ENCODE peak calls at places on chromosomes 1 and 21, in six cellular contexts. S, D, B, Y, J and U are unnamed samples.
A peak's percentile ranks its signal among the peaks of the same experiment; 100 is the strongest.

GRCh38 chr1:170310014-170310405 is 164.3 kb downstream of the NTMT2 start:
- DNase-seq in Y (no peak), D (no peak), S (no peak), J (no peak), B (no peak), U (no peak)

GRCh38 chr1:215830221-215830620 is 263.1 kb downstream of the KCTD3 start:
- DNase-seq in Y (no peak), J (no peak), D (no peak), S (no peak), B (no peak), U (no peak)

GRCh38 chr21:44792653-44793052 is 9.0 kb downstream of the UBE2G2 start:
- DNase-seq in S (no peak), Y (no peak), B (no peak), D (no peak), J (no peak), U (no peak)

GRCh38 chr1:3352084-3352951 is 102.1 kb upstream of the ARHGEF16 start:
- DNase-seq in S (peak; percentile 18), B (peak; percentile 73), Y (peak; percentile 7), D (peak; percentile 88), J (peak; percentile 72), U (peak; percentile 79)

GRCh38 chr1:15095492-15095867 is 58.1 kb upstream of the TMEM51 start:
- DNase-seq in Y (no peak), B (no peak), D (no peak), S (no peak), J (no peak), U (no peak)

GRCh38 chr1:3593745-3594144 is 17.6 kb downstream of the MEGF6 start:
- DNase-seq in Y (no peak), J (no peak), S (no peak), D (no peak), B (no peak), U (no peak)

GRCh38 chr1:7341145-7341900 is 429.8 kb upstream of the VAMP3 start:
- DNase-seq in D (no peak), J (no peak), S (peak; percentile 77), Y (peak; percentile 19), B (no peak), U (no peak)

GRCh38 chr1:21520899-21521716 is 11.9 kb downstream of the ALPL start:
- DNase-seq in S (peak; percentile 71), J (no peak), D (no peak), Y (peak; percentile 24), B (no peak), U (no peak)

GRCh38 chr1:177306019-177306415 is 135.3 kb downstream of the BRINP2 start:
- DNase-seq in D (no peak), B (no peak), Y (no peak), S (no peak), J (no peak), U (peak; percentile 22)

GRCh38 chr1:9293512-9294439 is 1.1 kb downstream of the SPSB1 start:
- DNase-seq in Y (peak; percentile 66), S (peak; percentile 48), B (no peak), D (no peak), J (peak; percentile 67), U (peak; percentile 52)

GRCh38 chr1:167446946-167447345 is 71.4 kb downstream of the CD247 start:
- DNase-seq in Y (no peak), J (no peak), D (no peak), B (no peak), S (no peak), U (no peak)

GRCh38 chr1:77543822-77544448 is 138.5 kb downstream of the ZZZ3 start:
- DNase-seq in J (no peak), S (peak; percentile 75), B (no peak), D (no peak), Y (peak; percentile 56), U (no peak)

GRCh38 chr1:9452516-9453158 is 86.6 kb upstream of the SLC25A33 start:
- DNase-seq in S (no peak), B (no peak), D (no peak), Y (no peak), J (no peak), U (no peak)

GRCh38 chr1:64112281-64112680 is 91.1 kb upstream of the UBE2U start:
- DNase-seq in B (no peak), D (no peak), Y (peak; percentile 78), S (peak; percentile 84), J (no peak), U (no peak)

GRCh38 chr21:36193200-36193599 is 36.6 kb downstream of the DOP1B start:
- DNase-seq in S (peak; percentile 17), Y (no peak), J (no peak), B (no peak), D (no peak), U (peak; percentile 90)

GRCh38 chr1:234668577-234668955 is 58.6 kb upstream of the IRF2BP2 start:
- DNase-seq in B (no peak), S (no peak), Y (no peak), D (no peak), J (no peak), U (no peak)

GRCh38 chr21:16072692-16073091 is 342.9 kb downstream of the USP25 start:
- DNase-seq in D (no peak), Y (no peak), J (no peak), S (peak; percentile 93), B (no peak), U (no peak)

GRCh38 chr21:37006521-37007291 is at the start of gene RIPPLY3:
- DNase-seq in Y (peak; percentile 42), D (no peak), J (peak; percentile 70), S (no peak), B (peak; percentile 56), U (peak; percentile 54)

GRCh38 chr1:32275424-32275823 is 16.5 kb upstream of the HDAC1 start:
- DNase-seq in S (no peak), Y (no peak), J (no peak), D (no peak), B (peak; percentile 65), U (peak; percentile 27)

GRCh38 chr1:203320546-203321272 is 15.4 kb downstream of the BTG2 start:
- DNase-seq in Y (peak; percentile 33), D (no peak), B (peak; percentile 84), J (peak; percentile 60), S (peak; percentile 63), U (peak; percentile 67)

GRCh38 chr1:27010226-27010994 is 2.2 kb downstream of the TENT5B start:
- DNase-seq in Y (no peak), B (no peak), S (no peak), D (no peak), J (no peak), U (peak; percentile 30)

GRCh38 chr1:229230136-229230892 is 40.6 kb upstream of the RAB4A start:
- DNase-seq in Y (no peak), J (peak; percentile 52), S (no peak), B (no peak), D (no peak), U (peak; percentile 59)

GRCh38 chr1:183165456-183165855 is 20.6 kb upstream of the LAMC2 start:
- DNase-seq in D (no peak), B (no peak), J (no peak), S (no peak), Y (no peak), U (peak; percentile 66)

GRCh38 chr1:23483327-23484252 is at the start of gene ASAP3:
- DNase-seq in S (peak; percentile 41), B (peak; percentile 73), D (peak; percentile 38), J (peak; percentile 77), Y (peak; percentile 44), U (peak; percentile 85)
- H3K27ac ChIP-seq in S (peak within 1 kb of the TSS; percentile 99), B (no peak within 1 kb of the TSS), D (peak within 1 kb of the TSS; percentile 95), J (no peak within 1 kb of the TSS), Y (peak within 1 kb of the TSS; percentile 88), U (peak within 1 kb of the TSS; percentile 89)

GRCh38 chr1:36965301-36966159 is 68.8 kb downstream of the GRIK3 start:
- DNase-seq in Y (no peak), B (no peak), D (no peak), J (no peak), S (no peak), U (no peak)
- H2BK15ac ChIP-seq in Y (no peak overlapping the region), B (no peak overlapping the region), D (no peak overlapping the region), J (no peak overlapping the region), S (no peak overlapping the region), U (no peak overlapping the region)

GRCh38 chr1:94335950-94336349 is 82.2 kb upstream of the ABCD3 start:
- DNase-seq in J (no peak), B (peak; percentile 67), Y (peak; percentile 90), D (peak; percentile 70), S (peak; percentile 95), U (peak; percentile 93)

GRCh38 chr1:94334764-94335163 is 83.4 kb upstream of the ABCD3 start:
- DNase-seq in J (no peak), S (no peak), D (no peak), B (no peak), Y (no peak), U (no peak)

GRCh38 chr1:94336991-94337390 is 81.2 kb upstream of the ABCD3 start:
- DNase-seq in Y (no peak), D (no peak), S (no peak), J (no peak), B (no peak), U (no peak)

GRCh38 chr1:94334156-94334555 is 84.0 kb upstream of the ABCD3 start:
- DNase-seq in D (no peak), S (peak; percentile 16), Y (no peak), B (no peak), J (no peak), U (no peak)

GRCh38 chr1:94335447-94335846 is 82.7 kb upstream of the ABCD3 start:
- DNase-seq in J (no peak), Y (no peak), D (no peak), S (no peak), B (no peak), U (no peak)
- H3K27ac ChIP-seq in J (no peak overlapping the region), Y (peak overlapping the region; percentile 53), D (no peak overlapping the region), S (no peak overlapping the region), B (no peak overlapping the region), U (no peak overlapping the region)

DNA sequence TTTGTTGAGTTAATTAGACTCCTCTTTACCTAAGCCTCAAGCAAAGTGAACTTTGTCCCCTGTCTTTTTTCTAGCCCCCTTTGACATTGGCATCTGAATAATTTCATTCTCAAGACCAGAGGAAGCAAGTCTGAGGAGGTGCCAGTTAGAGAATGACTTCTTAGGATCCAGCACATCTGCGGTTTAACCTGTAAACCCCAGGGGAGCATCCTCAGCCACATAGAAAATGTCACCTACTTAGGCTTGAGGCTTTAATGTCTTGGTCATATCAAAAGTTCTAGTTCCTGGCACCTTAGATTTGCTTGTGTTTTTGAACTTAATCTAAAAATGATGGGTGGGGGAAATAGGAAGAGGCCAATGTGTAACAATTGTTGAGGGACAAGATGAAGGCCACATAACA is 173.4 kb downstream of the FASLG start:
- DNase-seq in B (no peak), Y (no peak), J (no peak), D (no peak), S (no peak), U (no peak)
- H2BK15ac ChIP-seq in B (no peak overlapping the region), Y (no peak overlapping the region), J (no peak overlapping the region), D (no peak overlapping the region), S (peak overlapping the region; percentile 91), U (no peak overlapping the region)

DNA sequence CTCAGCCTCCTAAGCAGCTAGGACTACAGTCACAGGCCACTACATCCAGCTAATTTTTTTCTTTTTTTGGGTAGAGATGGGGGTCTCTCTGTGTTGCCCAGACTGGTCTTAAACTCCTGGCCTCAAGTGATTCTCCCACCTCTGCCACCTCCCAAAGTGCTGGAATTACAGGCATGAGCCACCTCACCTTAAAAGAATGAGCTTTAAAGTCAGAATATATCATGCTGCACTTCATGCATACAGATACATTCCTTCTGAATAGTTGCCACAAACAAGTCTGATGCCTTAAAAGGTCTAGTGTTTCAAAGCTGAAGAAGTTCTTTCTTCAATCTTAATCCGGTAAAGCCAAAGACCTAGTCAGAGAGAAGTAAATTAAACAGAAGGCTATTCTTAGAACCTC is 23.8 kb upstream of the CPLANE2 start:
- DNase-seq in B (no peak), J (no peak), Y (peak; percentile 52), S (peak; percentile 81), D (no peak), U (peak; percentile 89)
- H3K27ac ChIP-seq in B (no peak overlapping the region), J (no peak overlapping the region), Y (peak overlapping the region; percentile 98), S (peak overlapping the region; percentile 84), D (no peak overlapping the region), U (peak overlapping the region; percentile 57)

GRCh38 chr1:166136699-166137401 is 30.0 kb downstream of the FAM78B start:
- DNase-seq in B (no peak), Y (no peak), S (no peak), D (no peak), J (no peak), U (no peak)
- H2BK15ac ChIP-seq in B (no peak overlapping the region), Y (no peak overlapping the region), S (no peak overlapping the region), D (no peak overlapping the region), J (no peak overlapping the region), U (no peak overlapping the region)